ENCODE peak calls at places on chromosomes 11 and 22, in four cellular contexts. K, F, O and N are unnamed samples.

GRCh38 chr11:61861634-61862033 is 29.7 kb downstream of the FADS3 start:
- DNase-seq in K (no peak), F (no peak), O (no peak), N (no peak)

GRCh38 chr11:44387825-44388224 is 77.9 kb upstream of the ALX4 start:
- DNase-seq in K (no peak), F (no peak), O (no peak), N (no peak)

GRCh38 chr11:1261241-1262071 is 38.6 kb downstream of the MUC5B start:
- DNase-seq in K (no peak), F (no peak), O (no peak), N (no peak)

GRCh38 chr11:69154211-69154913 is 1.4 kb upstream of the SMIM38 start:
- DNase-seq in K (no peak), F (no peak), O (no peak), N (no peak)

GRCh38 chr11:103800406-103801114 is 235.9 kb upstream of the DDI1 start:
- DNase-seq in K (no peak), F (no peak), O (no peak), N (no peak)

GRCh38 chr11:1782831-1783724 is 19.4 kb upstream of the CTSD start:
- DNase-seq in K (no peak), F (peak), O (peak), N (no peak)

GRCh38 chr11:130854483-130854882 is 61.8 kb downstream of the SNX19 start:
- DNase-seq in K (no peak), F (no peak), O (no peak), N (no peak)

GRCh38 chr11:121929581-121929980 is 186.4 kb downstream of the BLID start:
- DNase-seq in K (no peak), F (peak), O (peak), N (peak)

GRCh38 chr11:110430267-110431211 is 791 bp downstream of the FDX1 start:
- DNase-seq in K (peak), F (peak), O (no peak), N (peak)

GRCh38 chr22:42425337-42425988 is 6.7 kb downstream of the NFAM1 start:
- DNase-seq in K (no peak), F (no peak), O (no peak), N (no peak)

GRCh38 chr11:121435796-121436511 is 16.2 kb upstream of the SORL1 start:
- DNase-seq in K (no peak), F (no peak), O (no peak), N (peak)

GRCh38 chr22:40383905-40384304 is 13.5 kb downstream of the SGSM3 start:
- DNase-seq in K (no peak), F (peak), O (no peak), N (no peak)

GRCh38 chr22:41657709-41658108 is 31.0 kb downstream of the SNU13 start:
- DNase-seq in K (no peak), F (no peak), O (no peak), N (no peak)

GRCh38 chr11:102760355-102761035 is 19.9 kb downstream of the MMP10 start:
- DNase-seq in K (no peak), F (peak), O (no peak), N (peak)

GRCh38 chr11:70548976-70549375 is 150.6 kb downstream of the CTTN start:
- DNase-seq in K (no peak), F (no peak), O (peak), N (no peak)

GRCh38 chr11:12802418-12803085 is 128.3 kb downstream of the TEAD1 start:
- DNase-seq in K (no peak), F (peak), O (no peak), N (no peak)

GRCh38 chr22:42780070-42780540 is 59.4 kb upstream of the A4GALT start:
- DNase-seq in K (no peak), F (peak), O (peak), N (peak)

GRCh38 chr11:26187639-26188038 is 144.3 kb upstream of the ANO3 start:
- DNase-seq in K (no peak), F (peak), O (no peak), N (peak)

GRCh38 chr11:118318112-118319030 is 13.8 kb downstream of the CD3E start:
- DNase-seq in K (no peak), F (no peak), O (no peak), N (no peak)

GRCh38 chr22:32584650-32585049 is 110.0 kb downstream of the FBXO7 start:
- DNase-seq in K (no peak), F (peak), O (no peak), N (no peak)

GRCh38 chr11:59777104-59777503 is 21.9 kb downstream of the STX3 start:
- DNase-seq in K (no peak), F (no peak), O (no peak), N (no peak)

GRCh38 chr11:13336246-13336873 is 58.8 kb downstream of the BMAL1 start:
- DNase-seq in K (no peak), F (no peak), O (no peak), N (no peak)

GRCh38 chr11:72781063-72781312 is 12.9 kb downstream of the STARD10 start:
- DNase-seq in K (no peak), F (no peak), O (no peak), N (no peak)

GRCh38 chr11:134751825-134752224 is 339.8 kb upstream of the B3GAT1 start:
- DNase-seq in K (no peak), F (no peak), O (no peak), N (no peak)

GRCh38 chr11:67436459-67437081 is 912 bp downstream of the PTPRCAP start:
- DNase-seq in K (peak), F (no peak), O (peak), N (no peak)

GRCh38 chr11:771617-772204 is 5.6 kb downstream of the GATD1 start:
- DNase-seq in K (no peak), F (no peak), O (no peak), N (no peak)

GRCh38 chr22:19959043-19959586 is 17.5 kb upstream of the TXNRD2 start:
- DNase-seq in K (no peak), F (no peak), O (peak), N (peak)

GRCh38 chr22:31284756-31285155 is 7.5 kb downstream of the PIK3IP1 start:
- DNase-seq in K (no peak), F (no peak), O (no peak), N (no peak)

GRCh38 chr22:36397081-36397766 is 9.5 kb upstream of the MYH9 start:
- DNase-seq in K (no peak), F (peak), O (peak), N (no peak)